ENCODE peak calls at places on chromosomes 16 and 17, in four cellular contexts. C is left ventricle myocardium inferior, R is HuH-7, F is germinal center. L is an unnamed sample.
A peak's percentile ranks its signal among the peaks of the same experiment; 100 is the strongest.

GRCh38 chr16:17238285-17239028 is 232.3 kb downstream of the XYLT1 start:
- DNase-seq in R (no peak), C (no peak), F (no peak), L (no peak)

GRCh38 chr16:59699786-59700185 is 965.7 kb upstream of the GOT2 start:
- DNase-seq in C (no peak), F (no peak), R (no peak), L (no peak)

GRCh38 chr17:79950306-79950705 is 85.4 kb downstream of the TBC1D16 start:
- DNase-seq in R (peak; percentile 33), F (no peak), C (peak; percentile 13), L (no peak)

GRCh38 chr16:2816751-2817495 is at the start of gene PRSS21:
- DNase-seq in F (peak; percentile 34), C (no peak), R (no peak), L (no peak)

GRCh38 chr17:44084131-44084538 is 13.6 kb downstream of the G6PC3 start:
- DNase-seq in C (no peak), F (no peak), R (peak; percentile 73), L (peak; percentile 80)

GRCh38 chr17:8867361-8867981 is at the start of gene PIK3R6:
- DNase-seq in C (no peak), F (no peak), R (no peak), L (no peak)

GRCh38 chr17:65730711-65731169 is 169.3 kb upstream of the AXIN2 start:
- DNase-seq in R (no peak), C (no peak), F (no peak), L (no peak)

GRCh38 chr17:45200701-45201100 is 21.0 kb upstream of the FMNL1 start:
- DNase-seq in C (peak; percentile 55), R (no peak), F (no peak), L (no peak)

GRCh38 chr16:74868501-74868900 is 93.9 kb upstream of the FA2H start:
- DNase-seq in F (no peak), C (no peak), R (no peak), L (no peak)

GRCh38 chr17:65027305-65027704 is 29.2 kb downstream of the GNA13 start:
- DNase-seq in R (peak; percentile 20), C (no peak), F (peak; percentile 49), L (peak; percentile 72)

GRCh38 chr16:55476625-55477533 is 2.1 kb upstream of the MMP2 start:
- DNase-seq in R (no peak), F (no peak), C (peak; percentile 65), L (no peak)

GRCh38 chr16:1561836-1562235 is 28.4 kb downstream of the TMEM204 start:
- DNase-seq in R (no peak), F (no peak), C (no peak), L (no peak)

GRCh38 chr16:71880176-71880575 is 3.8 kb downstream of the ZNF821 start:
- DNase-seq in F (no peak), C (no peak), R (no peak), L (no peak)

GRCh38 chr16:72241930-72242329 is 70.0 kb upstream of the PMFBP1 start:
- DNase-seq in C (no peak), F (no peak), R (peak; percentile 39), L (peak; percentile 54)

GRCh38 chr16:51268237-51268636 is 117.2 kb upstream of the SALL1 start:
- DNase-seq in F (no peak), R (no peak), C (no peak), L (no peak)

GRCh38 chr17:4858880-4859260 is 25.7 kb downstream of the MINK1 start:
- DNase-seq in F (no peak), C (peak; percentile 63), R (no peak), L (no peak)

GRCh38 chr17:63032141-63032540 is 66.1 kb downstream of the TANC2 start:
- DNase-seq in R (no peak), F (no peak), C (no peak), L (no peak)

GRCh38 chr16:85402910-85403692 is 210.0 kb upstream of the GSE1 start:
- DNase-seq in R (no peak), F (no peak), C (peak; percentile 62), L (no peak)

GRCh38 chr17:81524063-81524864 is 3.9 kb upstream of the FSCN2 start:
- DNase-seq in C (no peak), F (no peak), R (no peak), L (no peak)

GRCh38 chr16:15671530-15672117 is 21.6 kb downstream of the NDE1 start:
- DNase-seq in R (no peak), C (no peak), F (no peak), L (no peak)

GRCh38 chr16:3578121-3578520 is 918 bp upstream of the NLRC3 start:
- DNase-seq in R (no peak), F (peak; percentile 63), C (no peak), L (peak; percentile 63)

GRCh38 chr16:14264560-14264959 is 193.4 kb downstream of the MRTFB start:
- DNase-seq in C (no peak), F (no peak), R (no peak), L (no peak)

L was measured in Karpas-422.